ENCODE peak calls at places on chromosomes 11 and 22, in four cellular contexts. One of them, this sample, is unnamed. For H3K27me3, the result is how much of the 10 kb centered on the place peaks cover.

GRCh38 chr11:18669211-18669593 is 29.4 kb upstream of the TMEM86A start:
- DNase-seq in AG04450: no peak
- DNase-seq in lung: no peak
- DNase-seq in colonic mucosa: no peak
- DNase-seq in this sample: no peak

GRCh38 chr22:37896181-37896592 is 9.9 kb upstream of the MICALL1 start:
- DNase-seq in AG04450: no peak
- DNase-seq in lung: no peak
- DNase-seq in colonic mucosa: peak
- DNase-seq in this sample: peak

GRCh38 chr11:70481625-70482528 is 83.5 kb downstream of the CTTN start:
- DNase-seq in colonic mucosa: no peak
- DNase-seq in AG04450: no peak
- DNase-seq in lung: peak
- DNase-seq in this sample: no peak

GRCh38 chr22:39152511-39153219 is at the start of gene CBX7:
- DNase-seq in colonic mucosa: peak
- DNase-seq in lung: peak
- DNase-seq in AG04450: peak
- DNase-seq in this sample: peak

GRCh38 chr11:120606116-120607010 is 94.8 kb downstream of the GRIK4 start:
- DNase-seq in lung: no peak
- DNase-seq in AG04450: no peak
- DNase-seq in colonic mucosa: no peak
- DNase-seq in this sample: no peak

GRCh38 chr11:129943036-129943435 is 47.7 kb upstream of the NFRKB start:
- DNase-seq in lung: no peak
- DNase-seq in colonic mucosa: no peak
- DNase-seq in AG04450: no peak
- DNase-seq in this sample: no peak

GRCh38 chr11:108559904-108560303 is 33.7 kb downstream of the EXPH5 start:
- DNase-seq in colonic mucosa: no peak
- DNase-seq in AG04450: peak
- DNase-seq in lung: no peak
- DNase-seq in this sample: no peak

GRCh38 chr22:46910624-46911023 is 148.2 kb downstream of the TBC1D22A start:
- DNase-seq in AG04450: no peak
- DNase-seq in lung: no peak
- DNase-seq in colonic mucosa: no peak
- DNase-seq in this sample: no peak

GRCh38 chr22:27433585-27434190 is 367.9 kb downstream of the MN1 start:
- DNase-seq in lung: no peak
- DNase-seq in colonic mucosa: no peak
- DNase-seq in AG04450: no peak
- DNase-seq in this sample: peak

GRCh38 chr22:29738118-29738815 is 18.5 kb downstream of the CABP7 start:
- DNase-seq in lung: no peak
- DNase-seq in AG04450: no peak
- DNase-seq in colonic mucosa: no peak
- DNase-seq in this sample: no peak

GRCh38 chr11:121892131-121892681 is 223.8 kb downstream of the BLID start:
- DNase-seq in colonic mucosa: no peak
- DNase-seq in AG04450: no peak
- DNase-seq in lung: no peak
- DNase-seq in this sample: peak

GRCh38 chr11:44564198-44564597 is 1.3 kb upstream of the CD82 start:
- DNase-seq in AG04450: no peak
- DNase-seq in colonic mucosa: peak
- DNase-seq in lung: no peak
- DNase-seq in this sample: no peak

GRCh38 chr11:134360050-134360835 is 28.5 kb downstream of the GLB1L2 start:
- DNase-seq in AG04450: no peak
- DNase-seq in lung: peak
- DNase-seq in colonic mucosa: peak
- DNase-seq in this sample: peak

GRCh38 chr22:37455896-37456295 is 28.6 kb upstream of the ELFN2 start:
- DNase-seq in AG04450: no peak
- DNase-seq in lung: no peak
- DNase-seq in colonic mucosa: no peak
- DNase-seq in this sample: peak

GRCh38 chr11:113133071-113133470 is 171.9 kb downstream of the NCAM1 start:
- DNase-seq in colonic mucosa: no peak
- DNase-seq in lung: no peak
- DNase-seq in AG04450: no peak
- DNase-seq in this sample: no peak

GRCh38 chr11:113132001-113132400 is 170.8 kb downstream of the NCAM1 start:
- DNase-seq in lung: no peak
- DNase-seq in AG04450: no peak
- DNase-seq in colonic mucosa: no peak
- DNase-seq in this sample: no peak

GRCh38 chr11:113134605-113135004 is 173.4 kb downstream of the NCAM1 start:
- DNase-seq in AG04450: no peak
- DNase-seq in lung: no peak
- DNase-seq in colonic mucosa: no peak
- DNase-seq in this sample: no peak

GRCh38 chr11:113131036-113131775 is 170.0 kb downstream of the NCAM1 start:
- DNase-seq in colonic mucosa: no peak
- DNase-seq in lung: no peak
- DNase-seq in AG04450: no peak
- DNase-seq in this sample: no peak
- TF ChIP-seq CTCF in colonic mucosa: no peak
- TF ChIP-seq CTCF in lung: no peak
- TF ChIP-seq CTCF in AG04450: no peak
- TF ChIP-seq CTCF in this sample: no peak

DNA sequence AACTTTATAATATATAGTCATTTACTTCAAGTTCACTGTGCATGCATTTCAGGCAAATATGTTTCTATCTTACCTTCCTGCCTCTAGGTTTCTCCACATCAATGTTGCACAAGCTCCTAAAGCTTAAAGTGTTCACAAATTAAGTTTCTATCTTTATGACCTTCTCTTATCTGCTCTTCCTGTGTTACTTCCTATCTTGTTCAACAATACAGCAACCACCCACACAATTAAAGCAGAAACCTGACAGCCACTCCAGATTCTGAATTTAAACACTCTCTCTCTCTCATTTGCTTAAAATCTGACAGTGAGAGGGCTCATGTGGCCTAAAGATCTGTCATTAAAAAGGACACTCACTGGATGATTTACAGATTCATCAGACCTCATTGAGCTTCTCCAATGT is 11.0 kb downstream of the PDGFD start:
- DNase-seq in colonic mucosa: no peak
- DNase-seq in lung: no peak
- DNase-seq in AG04450: no peak
- DNase-seq in this sample: no peak
- H3K4me3 ChIP-seq in colonic mucosa: no peak
- H3K4me3 ChIP-seq in lung: no peak
- H3K4me3 ChIP-seq in AG04450: no peak
- H3K4me3 ChIP-seq in this sample: no peak

GRCh38 chr11:68982134-68982533 is 1.3 kb upstream of the MRGPRD start:
- DNase-seq in colonic mucosa: no peak
- DNase-seq in lung: no peak
- DNase-seq in AG04450: no peak
- DNase-seq in this sample: no peak

GRCh38 chr11:68979931-68980775 is 633 bp downstream of the MRGPRD start:
- DNase-seq in colonic mucosa: no peak
- DNase-seq in lung: no peak
- DNase-seq in AG04450: no peak
- DNase-seq in this sample: peak

GRCh38 chr11:68978931-68979591 is 1.7 kb downstream of the MRGPRD start:
- DNase-seq in lung: no peak
- DNase-seq in colonic mucosa: no peak
- DNase-seq in AG04450: no peak
- DNase-seq in this sample: no peak

GRCh38 chr11:68978626-68978930 is 2.2 kb downstream of the MRGPRD start:
- DNase-seq in AG04450: no peak
- DNase-seq in lung: no peak
- DNase-seq in colonic mucosa: no peak
- DNase-seq in this sample: peak

DNA sequence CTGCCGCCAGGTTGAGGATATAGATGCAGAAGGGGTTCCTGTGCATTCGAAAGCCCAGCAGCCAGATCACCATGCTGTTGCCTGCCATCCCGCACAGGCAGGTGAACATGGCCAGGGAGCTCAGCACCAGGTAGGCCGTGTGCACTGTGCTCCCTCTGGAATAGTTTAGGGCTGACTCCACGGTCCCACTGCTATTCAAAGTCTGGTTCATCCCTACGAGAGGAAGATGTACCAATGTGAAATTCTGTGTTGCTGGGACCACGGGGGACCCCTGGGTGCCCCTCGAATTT is at the start of gene MRGPRD:
- DNase-seq in colonic mucosa: no peak
- DNase-seq in AG04450: no peak
- DNase-seq in lung: no peak
- DNase-seq in this sample: no peak
- H3K27me3 ChIP-seq in colonic mucosa: under half
- H3K27me3 ChIP-seq in AG04450: under half
- H3K27me3 ChIP-seq in lung: under half
- H3K27me3 ChIP-seq in this sample: under half

GRCh38 chr11:124768914-124769313 is 6.8 kb upstream of the ESAM start:
- DNase-seq in AG04450: no peak
- DNase-seq in lung: no peak
- DNase-seq in colonic mucosa: peak
- DNase-seq in this sample: no peak

GRCh38 chr11:124766156-124766555 is 4.1 kb upstream of the ESAM start:
- DNase-seq in AG04450: no peak
- DNase-seq in colonic mucosa: no peak
- DNase-seq in lung: no peak
- DNase-seq in this sample: no peak

DNA sequence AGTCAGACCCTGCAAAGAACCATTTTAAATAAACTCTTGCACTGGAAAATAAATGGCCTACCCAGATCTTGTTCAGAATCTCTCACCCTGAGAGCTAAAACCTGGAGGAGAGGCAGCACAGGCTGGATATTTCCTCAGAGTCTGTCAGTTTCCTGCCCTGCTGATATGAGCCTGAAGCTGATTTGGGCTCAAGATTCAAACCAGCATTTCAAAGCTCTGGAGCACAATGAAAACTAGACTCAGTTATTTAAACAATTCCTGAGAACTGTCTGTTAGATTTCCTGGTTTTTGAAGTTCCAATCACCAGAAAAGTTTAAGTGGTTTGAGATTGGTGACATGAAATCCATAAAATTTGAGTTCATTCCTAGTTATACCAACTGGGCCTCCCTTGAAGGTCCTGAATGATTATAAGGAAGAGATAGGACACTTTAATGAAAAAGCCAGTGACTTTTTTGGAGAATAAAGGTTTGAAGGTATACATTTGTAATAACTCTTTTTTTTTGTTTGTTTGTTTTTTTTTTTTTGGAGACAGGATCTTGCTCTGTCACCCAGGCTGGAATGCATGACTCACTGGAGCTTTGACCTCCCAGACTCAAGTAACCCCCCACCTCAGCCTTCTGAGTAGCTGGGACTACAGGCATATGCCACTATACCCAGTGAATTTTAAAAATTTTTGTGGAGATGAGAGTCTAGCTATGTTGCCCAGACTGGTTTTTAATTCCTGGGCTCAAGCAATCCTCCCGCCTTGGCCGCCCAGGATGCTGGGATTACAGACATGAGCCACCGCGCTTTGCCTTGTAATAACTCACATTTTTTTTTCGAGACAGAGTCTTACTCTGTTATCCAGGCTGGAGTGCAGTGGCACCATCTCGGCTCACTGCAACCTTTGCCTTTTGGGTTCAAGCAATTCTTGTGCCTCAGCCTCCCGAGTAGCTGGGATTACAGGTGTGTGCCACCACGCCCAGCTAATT is 8.0 kb upstream of the ESAM start:
- DNase-seq in colonic mucosa: no peak
- DNase-seq in AG04450: no peak
- DNase-seq in lung: no peak
- DNase-seq in this sample: peak
- TF ChIP-seq CTCF in colonic mucosa: no peak
- TF ChIP-seq CTCF in AG04450: no peak
- TF ChIP-seq CTCF in lung: no peak
- TF ChIP-seq CTCF in this sample: no peak

GRCh38 chr11:112513936-112514716 is 253.5 kb upstream of the PLET1 start:
- DNase-seq in colonic mucosa: no peak
- DNase-seq in lung: no peak
- DNase-seq in AG04450: no peak
- DNase-seq in this sample: no peak
- H3K4me3 ChIP-seq in colonic mucosa: no peak
- H3K4me3 ChIP-seq in lung: no peak
- H3K4me3 ChIP-seq in AG04450: no peak
- H3K4me3 ChIP-seq in this sample: no peak

GRCh38 chr11:72240461-72241289 is 3.3 kb downstream of the PHOX2A start:
- DNase-seq in AG04450: no peak
- DNase-seq in lung: no peak
- DNase-seq in colonic mucosa: no peak
- DNase-seq in this sample: peak
- H3K27me3 ChIP-seq in AG04450: under half
- H3K27me3 ChIP-seq in lung: under half
- H3K27me3 ChIP-seq in colonic mucosa: half or more
- H3K27me3 ChIP-seq in this sample: half or more

GRCh38 chr11:96322775-96323642 is 20.0 kb downstream of the MAML2 start:
- DNase-seq in AG04450: no peak
- DNase-seq in colonic mucosa: no peak
- DNase-seq in lung: no peak
- DNase-seq in this sample: no peak

GRCh38 chr11:96323643-96323985 is 19.4 kb downstream of the MAML2 start:
- DNase-seq in AG04450: no peak
- DNase-seq in lung: no peak
- DNase-seq in colonic mucosa: no peak
- DNase-seq in this sample: no peak

GRCh38 chr11:96319901-96320656 is 22.9 kb downstream of the MAML2 start:
- DNase-seq in AG04450: no peak
- DNase-seq in lung: no peak
- DNase-seq in colonic mucosa: no peak
- DNase-seq in this sample: no peak

GRCh38 chr11:96318850-96319249 is 24.1 kb downstream of the MAML2 start:
- DNase-seq in lung: no peak
- DNase-seq in colonic mucosa: no peak
- DNase-seq in AG04450: no peak
- DNase-seq in this sample: no peak

DNA sequence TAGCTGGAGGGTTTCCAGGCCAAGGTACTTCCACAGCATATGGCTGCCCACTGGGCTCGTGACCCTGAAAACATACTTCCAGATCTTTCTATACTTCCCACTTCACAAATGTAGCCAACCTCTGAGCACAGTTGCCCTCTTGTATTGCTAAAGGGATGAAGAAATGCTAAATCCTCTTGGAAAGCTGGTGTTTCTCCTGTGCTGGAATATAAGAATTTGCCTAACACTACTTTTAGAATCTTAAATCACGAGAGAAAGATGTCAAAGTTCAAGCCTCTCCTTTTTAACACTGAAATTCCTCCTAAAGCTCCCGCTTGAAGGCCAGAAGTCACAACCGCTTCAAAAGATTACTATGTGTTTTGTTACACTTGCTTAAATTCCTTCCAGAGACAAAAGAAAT is 21.9 kb downstream of the MAML2 start:
- DNase-seq in lung: no peak
- DNase-seq in colonic mucosa: no peak
- DNase-seq in AG04450: no peak
- DNase-seq in this sample: no peak
- TF ChIP-seq CTCF in lung: no peak
- TF ChIP-seq CTCF in colonic mucosa: no peak
- TF ChIP-seq CTCF in AG04450: no peak
- TF ChIP-seq CTCF in this sample: no peak

GRCh38 chr22:42304021-42304790 is 33.8 kb upstream of the TCF20 start:
- DNase-seq in colonic mucosa: no peak
- DNase-seq in AG04450: no peak
- DNase-seq in lung: no peak
- DNase-seq in this sample: no peak
- H3K4me3 ChIP-seq in colonic mucosa: no peak
- H3K4me3 ChIP-seq in AG04450: no peak
- H3K4me3 ChIP-seq in lung: no peak
- H3K4me3 ChIP-seq in this sample: no peak